ENCODE peak calls at places on chromosomes 16 and 17, in ten cellular contexts. K is Peyer's patch, E is heart left ventricle, M is endodermal cell, S is SK-N-SH, Y is prostate gland, C is PC-9, A is breast epithelium, L is BE2C, D is trophoblast cell. H is an unnamed sample.

GRCh38 chr17:65785109-65785508 is 223.7 kb upstream of the AXIN2 start:
- DNase-seq in K (no peak), E (no peak), M (no peak), S (no peak), Y (peak; percentile 33), C (peak; percentile 8), A (no peak), L (no peak), D (no peak), H (no peak)

GRCh38 chr16:67893791-67894399 is 841 bp downstream of the PSKH1 start:
- DNase-seq in K (no peak), E (no peak), M (no peak), S (no peak), Y (no peak), C (no peak), A (no peak), L (no peak), D (no peak), H (no peak)

GRCh38 chr16:4682084-4682581 is 11.2 kb upstream of the NUDT16L1 start:
- DNase-seq in K (no peak), E (peak; percentile 52), M (peak; percentile 42), S (no peak), Y (no peak), C (no peak), A (no peak), L (no peak), D (no peak), H (no peak)

GRCh38 chr17:16480995-16481394 is 11.0 kb downstream of the LRRC75A start:
- DNase-seq in K (no peak), E (no peak), M (peak; percentile 49), S (no peak), Y (no peak), C (no peak), A (no peak), L (no peak), D (no peak), H (no peak)

GRCh38 chr17:57514614-57515013 is 230.5 kb downstream of the CCDC182 start:
- DNase-seq in K (no peak), E (no peak), M (no peak), S (no peak), Y (no peak), C (no peak), A (no peak), L (no peak), D (no peak), H (no peak)

GRCh38 chr16:23156946-23157460 is 7.8 kb upstream of the USP31 start:
- DNase-seq in K (no peak), E (no peak), M (no peak), S (no peak), Y (no peak), C (no peak), A (no peak), L (no peak), D (no peak), H (no peak)

GRCh38 chr17:75824591-75825518 is 19.3 kb downstream of the UNC13D start:
- DNase-seq in K (no peak), E (no peak), M (no peak), S (no peak), Y (no peak), C (no peak), A (no peak), L (peak; percentile 10), D (no peak), H (no peak)

GRCh38 chr17:78501241-78502036 is 75.8 kb downstream of the DNAH17 start:
- DNase-seq in K (no peak), E (no peak), M (peak; percentile 43), S (no peak), Y (no peak), C (no peak), A (no peak), L (no peak), D (no peak), H (no peak)

GRCh38 chr16:85129846-85130706 is 17.8 kb upstream of the CIBAR2 start:
- DNase-seq in K (no peak), E (no peak), M (no peak), S (no peak), Y (no peak), C (no peak), A (no peak), L (no peak), D (no peak), H (no peak)

GRCh38 chr16:46765050-46765449 is 16.9 kb upstream of the MYLK3 start:
- DNase-seq in K (no peak), E (no peak), M (no peak), S (no peak), Y (no peak), C (no peak), A (no peak), L (no peak), D (no peak), H (no peak)

GRCh38 chr16:50555892-50556673 is 7.9 kb downstream of the NKD1 start:
- DNase-seq in K (no peak), E (no peak), M (no peak), S (no peak), Y (no peak), C (no peak), A (no peak), L (no peak), D (no peak), H (no peak)
- H3K4me3 ChIP-seq in K (no peak overlapping the region), E (no peak overlapping the region), M (no peak overlapping the region), S (no peak overlapping the region), Y (no peak overlapping the region), C (no peak overlapping the region), A (no peak overlapping the region), L (no peak overlapping the region), D (no peak overlapping the region), H (no peak overlapping the region)

GRCh38 chr16:75233611-75233938 is 14.8 kb downstream of the CTRB1 start:
- DNase-seq in K (no peak), E (no peak), M (no peak), S (no peak), Y (no peak), C (no peak), A (no peak), L (no peak), D (no peak), H (no peak)

GRCh38 chr16:75228143-75228976 is 9.6 kb downstream of the CTRB1 start:
- DNase-seq in K (no peak), E (no peak), M (no peak), S (no peak), Y (no peak), C (no peak), A (no peak), L (no peak), D (no peak), H (no peak)

GRCh38 chr16:75230471-75231110 is 11.8 kb downstream of the CTRB1 start:
- DNase-seq in K (no peak), E (no peak), M (no peak), S (no peak), Y (no peak), C (no peak), A (no peak), L (no peak), D (no peak), H (no peak)

GRCh38 chr16:75229172-75230031 is 10.6 kb downstream of the CTRB1 start:
- DNase-seq in K (no peak), E (no peak), M (no peak), S (no peak), Y (no peak), C (no peak), A (no peak), L (no peak), D (no peak), H (no peak)

GRCh38 chr16:75231570-75231969 is 12.8 kb downstream of the CTRB1 start:
- DNase-seq in K (no peak), E (no peak), M (no peak), S (no peak), Y (no peak), C (no peak), A (no peak), L (no peak), D (no peak), H (no peak)
- H3K36me3 ChIP-seq in K (no peaks in the 10 kb centered on the region), E (peaks cover 83% of the 10 kb centered on the region), M (peaks cover 26% of the 10 kb centered on the region), S (peaks cover 59% of the 10 kb centered on the region), Y (peaks cover 21% of the 10 kb centered on the region), C (peaks cover 4% of the 10 kb centered on the region), A (peaks cover 7% of the 10 kb centered on the region), L (peaks cover 43% of the 10 kb centered on the region), D (peaks cover 84% of the 10 kb centered on the region), H (peaks cover 37% of the 10 kb centered on the region)

DNA sequence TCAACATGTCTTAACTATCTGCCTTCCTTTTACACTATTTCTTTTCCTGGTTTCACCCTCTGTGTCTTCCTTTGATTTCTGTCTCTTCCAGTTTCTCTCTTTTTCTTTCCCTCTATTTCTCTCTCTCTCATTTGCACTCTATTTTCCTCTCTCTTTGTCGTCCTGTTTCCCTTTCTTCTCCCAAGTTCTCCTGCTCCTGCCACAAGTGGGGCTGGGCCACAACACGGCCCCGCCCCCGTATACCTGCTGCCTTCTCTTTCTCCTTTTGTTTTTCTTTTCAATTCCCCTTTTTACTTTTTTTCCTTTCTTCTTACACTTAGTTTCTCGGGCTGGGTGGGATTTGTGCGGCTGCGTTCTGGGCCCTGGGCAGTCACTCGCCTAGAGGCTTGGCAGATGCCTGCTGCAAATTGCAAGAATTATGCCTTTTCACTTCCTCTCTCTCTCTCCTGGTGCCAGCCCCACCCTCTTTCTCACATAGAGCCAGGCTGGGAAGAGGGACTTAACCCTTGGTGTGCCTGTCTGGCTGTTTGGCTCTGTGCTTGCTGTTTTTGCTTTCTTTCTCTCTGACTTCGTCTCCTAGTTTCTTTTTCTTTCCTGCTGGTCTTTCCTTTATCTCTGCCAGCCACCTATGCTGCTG is 2139.4 kb downstream of the TP53TG3F start:
- DNase-seq in K (no peak), E (no peak), M (no peak), S (no peak), Y (no peak), C (peak; percentile 18), A (no peak), L (no peak), D (no peak), H (no peak)
- H3K4me3 ChIP-seq in K (no peak overlapping the region), E (no peak overlapping the region), M (peak overlapping the region; percentile 29), S (peak overlapping the region; percentile 33), Y (no peak overlapping the region), C (peak overlapping the region; percentile 43), A (peak overlapping the region; percentile 49), L (no peak overlapping the region), D (no peak overlapping the region), H (no peak overlapping the region)

GRCh38 chr17:73729101-73729500 is 84.9 kb upstream of the SDK2 start:
- DNase-seq in K (no peak), E (no peak), M (no peak), S (no peak), Y (no peak), C (no peak), A (no peak), L (no peak), D (no peak), H (no peak)

GRCh38 chr17:73731733-73732132 is 87.5 kb upstream of the SDK2 start:
- DNase-seq in K (no peak), E (no peak), M (no peak), S (no peak), Y (no peak), C (no peak), A (no peak), L (no peak), D (no peak), H (no peak)

GRCh38 chr17:73724341-73724740 is 80.1 kb upstream of the SDK2 start:
- DNase-seq in K (no peak), E (no peak), M (no peak), S (no peak), Y (no peak), C (no peak), A (no peak), L (no peak), D (no peak), H (no peak)

GRCh38 chr17:73725794-73726193 is 81.5 kb upstream of the SDK2 start:
- DNase-seq in K (no peak), E (no peak), M (no peak), S (no peak), Y (no peak), C (no peak), A (no peak), L (no peak), D (no peak), H (no peak)

GRCh38 chr17:73727941-73728340 is 83.7 kb upstream of the SDK2 start:
- DNase-seq in K (no peak), E (no peak), M (no peak), S (no peak), Y (no peak), C (no peak), A (no peak), L (no peak), D (no peak), H (no peak)
- H3K36me3 ChIP-seq in K (no peaks in the 10 kb centered on the region), E (no peaks in the 10 kb centered on the region), M (no peaks in the 10 kb centered on the region), S (no peaks in the 10 kb centered on the region), Y (no peaks in the 10 kb centered on the region), C (no peaks in the 10 kb centered on the region), A (no peaks in the 10 kb centered on the region), L (no peaks in the 10 kb centered on the region), D (no peaks in the 10 kb centered on the region), H (no peaks in the 10 kb centered on the region)